ENCODE peak calls at places on chromosomes 2 and 18, in eight cellular contexts. One of them, this sample, is unnamed.

GRCh38 chr18:63216497-63216896 is 103.1 kb downstream of the BCL2 start:
- DNase-seq in tibial artery: no peak
- DNase-seq in psoas muscle: no peak
- DNase-seq in heart right ventricle: no peak
- DNase-seq in uterus: no peak
- DNase-seq in adrenal gland: no peak
- DNase-seq in mammary epithelial cell: no peak
- DNase-seq in sigmoid colon: no peak
- DNase-seq in this sample: no peak

GRCh38 chr18:55857409-55857808 is 269.4 kb upstream of the TCF4 start:
- DNase-seq in psoas muscle: no peak
- DNase-seq in uterus: no peak
- DNase-seq in heart right ventricle: no peak
- DNase-seq in adrenal gland: no peak
- DNase-seq in tibial artery: no peak
- DNase-seq in mammary epithelial cell: peak; percentile 60
- DNase-seq in sigmoid colon: no peak
- DNase-seq in this sample: no peak

GRCh38 chr2:24333019-24333540 is 27.3 kb downstream of the ITSN2 start:
- DNase-seq in adrenal gland: no peak
- DNase-seq in sigmoid colon: no peak
- DNase-seq in heart right ventricle: no peak
- DNase-seq in mammary epithelial cell: no peak
- DNase-seq in tibial artery: no peak
- DNase-seq in psoas muscle: no peak
- DNase-seq in uterus: no peak
- DNase-seq in this sample: no peak

GRCh38 chr2:178517496-178517895 is 37.2 kb downstream of the PLEKHA3 start:
- DNase-seq in uterus: no peak
- DNase-seq in sigmoid colon: no peak
- DNase-seq in tibial artery: no peak
- DNase-seq in psoas muscle: no peak
- DNase-seq in adrenal gland: no peak
- DNase-seq in heart right ventricle: no peak
- DNase-seq in mammary epithelial cell: no peak
- DNase-seq in this sample: no peak

GRCh38 chr2:11389048-11389413 is 44.6 kb upstream of the ROCK2 start:
- DNase-seq in heart right ventricle: no peak
- DNase-seq in psoas muscle: no peak
- DNase-seq in adrenal gland: no peak
- DNase-seq in uterus: no peak
- DNase-seq in sigmoid colon: no peak
- DNase-seq in mammary epithelial cell: no peak
- DNase-seq in tibial artery: no peak
- DNase-seq in this sample: no peak

GRCh38 chr18:32200766-32201165 is 10.9 kb downstream of the MEP1B start:
- DNase-seq in mammary epithelial cell: no peak
- DNase-seq in tibial artery: no peak
- DNase-seq in heart right ventricle: no peak
- DNase-seq in psoas muscle: no peak
- DNase-seq in sigmoid colon: no peak
- DNase-seq in adrenal gland: no peak
- DNase-seq in uterus: no peak
- DNase-seq in this sample: no peak

GRCh38 chr18:47397671-47398319 is 146.3 kb upstream of the SKOR2 start:
- DNase-seq in mammary epithelial cell: no peak
- DNase-seq in sigmoid colon: no peak
- DNase-seq in tibial artery: no peak
- DNase-seq in uterus: no peak
- DNase-seq in adrenal gland: no peak
- DNase-seq in psoas muscle: no peak
- DNase-seq in heart right ventricle: no peak
- DNase-seq in this sample: no peak

GRCh38 chr2:124088621-124089020 is 63.5 kb downstream of the CNTNAP5 start:
- DNase-seq in heart right ventricle: no peak
- DNase-seq in tibial artery: no peak
- DNase-seq in adrenal gland: no peak
- DNase-seq in psoas muscle: no peak
- DNase-seq in mammary epithelial cell: no peak
- DNase-seq in uterus: no peak
- DNase-seq in sigmoid colon: no peak
- DNase-seq in this sample: no peak

GRCh38 chr2:121532894-121533293 is 2.2 kb downstream of the RNU4ATAC start:
- DNase-seq in mammary epithelial cell: peak; percentile 79
- DNase-seq in psoas muscle: no peak
- DNase-seq in adrenal gland: no peak
- DNase-seq in heart right ventricle: no peak
- DNase-seq in sigmoid colon: no peak
- DNase-seq in tibial artery: no peak
- DNase-seq in uterus: no peak
- DNase-seq in this sample: no peak

GRCh38 chr2:121534007-121534406 is 3.3 kb downstream of the RNU4ATAC start:
- DNase-seq in mammary epithelial cell: no peak
- DNase-seq in uterus: no peak
- DNase-seq in adrenal gland: no peak
- DNase-seq in heart right ventricle: no peak
- DNase-seq in psoas muscle: no peak
- DNase-seq in tibial artery: no peak
- DNase-seq in sigmoid colon: no peak
- DNase-seq in this sample: no peak

GRCh38 chr2:121536347-121536746 is 5.7 kb downstream of the RNU4ATAC start:
- DNase-seq in uterus: no peak
- DNase-seq in mammary epithelial cell: no peak
- DNase-seq in tibial artery: no peak
- DNase-seq in psoas muscle: no peak
- DNase-seq in adrenal gland: no peak
- DNase-seq in heart right ventricle: no peak
- DNase-seq in sigmoid colon: no peak
- DNase-seq in this sample: no peak

GRCh38 chr2:121539722-121540469 is 9.2 kb downstream of the RNU4ATAC start:
- DNase-seq in mammary epithelial cell: no peak
- DNase-seq in adrenal gland: no peak
- DNase-seq in psoas muscle: no peak
- DNase-seq in sigmoid colon: no peak
- DNase-seq in uterus: no peak
- DNase-seq in heart right ventricle: no peak
- DNase-seq in tibial artery: no peak
- DNase-seq in this sample: no peak

GRCh38 chr2:121536850-121537557 is 6.3 kb downstream of the RNU4ATAC start:
- DNase-seq in tibial artery: no peak
- DNase-seq in adrenal gland: no peak
- DNase-seq in mammary epithelial cell: no peak
- DNase-seq in uterus: no peak
- DNase-seq in psoas muscle: no peak
- DNase-seq in heart right ventricle: no peak
- DNase-seq in sigmoid colon: no peak
- DNase-seq in this sample: no peak
- H3K27me3 ChIP-seq in tibial artery: no peaks in the 10 kb centered on the region
- H3K27me3 ChIP-seq in adrenal gland: no peaks in the 10 kb centered on the region
- H3K27me3 ChIP-seq in mammary epithelial cell: no peaks in the 10 kb centered on the region
- H3K27me3 ChIP-seq in uterus: no peaks in the 10 kb centered on the region
- H3K27me3 ChIP-seq in psoas muscle: no peaks in the 10 kb centered on the region
- H3K27me3 ChIP-seq in heart right ventricle: no peaks in the 10 kb centered on the region
- H3K27me3 ChIP-seq in sigmoid colon: no peaks in the 10 kb centered on the region
- H3K27me3 ChIP-seq in this sample: no peaks in the 10 kb centered on the region

DNA sequence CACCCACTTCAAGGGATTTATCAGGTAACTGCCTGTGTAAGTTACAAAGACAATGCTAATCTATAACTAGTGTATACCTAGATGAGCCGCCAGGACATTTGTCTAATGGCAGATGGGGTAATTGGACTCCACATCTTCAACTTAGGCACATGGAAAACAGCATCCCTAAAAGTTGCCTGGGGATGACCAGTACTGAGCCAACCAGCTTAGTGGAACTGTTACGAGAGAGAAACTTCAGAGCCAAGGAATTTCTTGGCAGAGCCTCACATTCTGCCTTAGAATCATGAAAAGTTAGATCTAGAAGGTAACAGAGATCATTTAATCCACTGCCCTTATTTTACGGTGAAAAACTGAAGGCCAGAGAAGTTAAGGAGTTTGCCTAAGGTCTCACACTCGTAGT is 15.5 kb upstream of the CLASP1 start:
- DNase-seq in adrenal gland: no peak
- DNase-seq in uterus: no peak
- DNase-seq in heart right ventricle: no peak
- DNase-seq in tibial artery: no peak
- DNase-seq in mammary epithelial cell: no peak
- DNase-seq in sigmoid colon: no peak
- DNase-seq in psoas muscle: no peak
- DNase-seq in this sample: no peak
- H3K27ac ChIP-seq in adrenal gland: no peak overlapping the region
- H3K27ac ChIP-seq in uterus: no peak overlapping the region
- H3K27ac ChIP-seq in heart right ventricle: peak overlapping the region; percentile 74
- H3K27ac ChIP-seq in tibial artery: no peak overlapping the region
- H3K27ac ChIP-seq in mammary epithelial cell: peak overlapping the region; percentile 36
- H3K27ac ChIP-seq in sigmoid colon: no peak overlapping the region
- H3K27ac ChIP-seq in psoas muscle: peak overlapping the region; percentile 76
- H3K27ac ChIP-seq in this sample: peak overlapping the region; percentile 60

DNA sequence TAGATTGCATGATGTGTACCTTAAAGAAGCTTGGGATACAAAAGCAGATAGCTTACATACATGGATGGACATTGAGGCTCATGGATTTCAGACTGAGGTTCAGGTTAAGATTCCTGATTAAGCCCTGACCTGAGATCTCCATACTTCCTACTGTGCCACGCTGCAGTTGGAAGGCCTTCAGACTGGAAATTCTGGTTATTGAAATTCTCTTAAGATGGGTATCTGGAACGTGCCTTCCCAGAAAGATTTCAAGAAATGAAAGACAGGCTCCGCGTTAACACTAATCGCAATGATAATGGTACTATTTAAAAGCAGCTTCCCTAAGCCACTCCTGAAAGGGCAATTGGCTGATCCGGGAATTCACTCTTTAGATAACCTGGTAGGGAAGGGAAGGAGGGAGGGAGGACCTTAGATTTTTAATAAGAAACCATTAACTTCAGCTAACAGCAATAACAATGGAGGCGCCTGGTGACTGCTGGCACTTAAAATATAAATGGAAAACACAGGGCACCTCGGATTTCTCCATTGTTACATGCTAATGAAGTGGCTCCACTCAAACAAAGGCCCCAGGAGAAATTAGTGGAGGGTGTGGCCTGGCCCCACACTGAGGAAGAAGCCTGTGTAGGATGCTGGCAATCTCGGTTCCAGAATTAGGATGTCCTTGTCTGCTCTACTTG is 22.6 kb upstream of the MTA3 start:
- DNase-seq in sigmoid colon: no peak
- DNase-seq in uterus: no peak
- DNase-seq in heart right ventricle: no peak
- DNase-seq in tibial artery: no peak
- DNase-seq in adrenal gland: no peak
- DNase-seq in mammary epithelial cell: no peak
- DNase-seq in psoas muscle: no peak
- DNase-seq in this sample: no peak
- H3K4me1 ChIP-seq in sigmoid colon: no peaks in the 10 kb centered on the region
- H3K4me1 ChIP-seq in uterus: no peaks in the 10 kb centered on the region
- H3K4me1 ChIP-seq in heart right ventricle: no peaks in the 10 kb centered on the region
- H3K4me1 ChIP-seq in tibial artery: no peaks in the 10 kb centered on the region
- H3K4me1 ChIP-seq in adrenal gland: no peaks in the 10 kb centered on the region
- H3K4me1 ChIP-seq in mammary epithelial cell: no peaks in the 10 kb centered on the region
- H3K4me1 ChIP-seq in psoas muscle: no peaks in the 10 kb centered on the region
- H3K4me1 ChIP-seq in this sample: no peaks in the 10 kb centered on the region

DNA sequence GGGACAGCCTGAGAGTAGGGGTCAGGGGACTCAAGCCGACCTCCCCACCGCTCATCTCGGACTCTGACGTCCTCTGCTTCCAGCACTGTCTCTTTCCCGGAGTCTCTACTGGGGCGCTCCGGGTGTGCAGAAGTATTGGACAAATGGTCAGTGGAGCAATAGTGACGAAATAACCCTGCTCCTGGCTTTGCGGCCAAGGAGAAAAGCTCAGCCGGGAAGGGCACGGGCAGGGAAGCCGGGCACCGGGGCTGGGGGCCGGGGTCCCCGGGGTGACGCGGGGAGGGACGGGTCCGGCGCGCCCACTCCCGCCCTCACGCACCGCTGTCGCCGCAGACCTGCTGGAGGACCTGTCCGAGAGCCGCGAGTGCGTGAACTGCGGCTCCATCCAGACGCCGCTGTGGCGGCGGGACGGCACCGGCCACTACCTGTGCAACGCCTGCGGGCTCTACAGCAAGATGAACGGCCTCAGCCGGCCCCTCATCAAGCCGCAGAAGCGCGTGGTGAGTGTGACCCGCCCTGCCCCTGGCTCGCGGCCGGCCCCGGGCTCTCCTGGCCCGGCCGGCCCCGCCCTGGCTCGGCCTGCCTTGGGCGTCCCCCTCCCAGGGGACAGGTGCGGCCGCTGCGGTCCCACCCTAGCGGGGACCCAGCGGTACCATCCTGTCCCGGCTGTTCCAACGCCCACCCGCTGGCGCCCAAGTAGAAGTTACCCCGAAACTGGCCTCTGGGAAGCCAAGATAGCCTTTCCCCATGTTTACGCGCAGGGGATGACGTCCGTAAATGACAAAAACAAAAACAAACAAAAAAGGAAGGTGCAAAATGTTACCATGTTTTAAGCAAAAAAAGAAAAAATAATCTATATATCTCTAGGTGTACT is 7.5 kb downstream of the GATA6 start:
- DNase-seq in sigmoid colon: no peak
- DNase-seq in uterus: no peak
- DNase-seq in adrenal gland: no peak
- DNase-seq in psoas muscle: no peak
- DNase-seq in mammary epithelial cell: no peak
- DNase-seq in heart right ventricle: peak; percentile 43
- DNase-seq in tibial artery: peak; percentile 53
- DNase-seq in this sample: peak; percentile 28
- H3K27me3 ChIP-seq in sigmoid colon: peaks cover 58% of the 10 kb centered on the region
- H3K27me3 ChIP-seq in uterus: no peaks in the 10 kb centered on the region
- H3K27me3 ChIP-seq in adrenal gland: no peaks in the 10 kb centered on the region
- H3K27me3 ChIP-seq in psoas muscle: peaks cover 84% of the 10 kb centered on the region
- H3K27me3 ChIP-seq in mammary epithelial cell: no peaks in the 10 kb centered on the region
- H3K27me3 ChIP-seq in heart right ventricle: peaks cover 85% of the 10 kb centered on the region
- H3K27me3 ChIP-seq in tibial artery: no peaks in the 10 kb centered on the region
- H3K27me3 ChIP-seq in this sample: no peaks in the 10 kb centered on the region

This sample was measured in left ventricle myocardium inferior.